ENCODE peak calls at places on chromosomes 12 and 14, in seven cellular contexts. X is H1, K is neuronal stem cell, L is trophoblast cell, M is IMR-90, Q is H9, W is mesendoderm. P is an unnamed sample.

GRCh38 chr14:72780771-72781170 is 113.1 kb downstream of the DPF3 start:
- DNase-seq in X (no peak), W (no peak), M (peak; percentile 76), Q (no peak), L (no peak), K (no peak), P (peak; percentile 45)

GRCh38 chr14:51616256-51616655 is 35.5 kb upstream of the FRMD6 start:
- DNase-seq in Q (no peak), K (no peak), L (no peak), M (peak; percentile 42), W (no peak), X (no peak), P (no peak)

GRCh38 chr14:102507891-102508312 is 1.7 kb downstream of the ANKRD9 start:
- DNase-seq in L (no peak), W (no peak), Q (peak; percentile 43), X (no peak), M (no peak), K (no peak), P (no peak)

GRCh38 chr12:123830675-123831074 is 68.6 kb downstream of the DNAH10 start:
- DNase-seq in L (no peak), Q (no peak), W (no peak), K (no peak), M (no peak), X (no peak), P (no peak)

GRCh38 chr12:126469211-126469610 is 1404.0 kb downstream of the AACS start:
- DNase-seq in M (no peak), K (no peak), W (no peak), X (no peak), L (no peak), Q (no peak), P (no peak)

GRCh38 chr12:24848941-24849477 is 99.9 kb downstream of the BCAT1 start:
- DNase-seq in K (no peak), W (no peak), L (peak; percentile 42), M (no peak), Q (no peak), X (no peak), P (no peak)

GRCh38 chr14:102481791-102482238 is 27.8 kb downstream of the ANKRD9 start:
- DNase-seq in K (no peak), L (peak; percentile 59), W (no peak), Q (no peak), M (peak; percentile 45), X (no peak), P (no peak)

GRCh38 chr12:114508529-114509129 is 102.7 kb upstream of the TBX5 start:
- DNase-seq in L (peak; percentile 81), M (peak; percentile 79), X (peak; percentile 56), Q (peak; percentile 87), K (peak; percentile 78), W (peak; percentile 87), P (peak; percentile 65)

GRCh38 chr14:63200767-63201166 is 3.5 kb upstream of the RHOJ start:
- DNase-seq in M (peak; percentile 20), X (no peak), W (no peak), Q (no peak), L (peak; percentile 36), K (no peak), P (peak; percentile 4)

GRCh38 chr12:117908411-117908810 is 60.4 kb downstream of the KSR2 start:
- DNase-seq in Q (no peak), X (no peak), W (no peak), M (no peak), K (no peak), L (peak; percentile 52), P (no peak)

GRCh38 chr12:121949643-121950397 is 31.4 kb downstream of the CFAP251 start:
- DNase-seq in K (no peak), W (peak; percentile 15), X (no peak), M (peak; percentile 98), L (peak; percentile 55), Q (no peak), P (peak; percentile 98)

GRCh38 chr12:3137814-3138445 is 60.8 kb downstream of the TSPAN9 start:
- DNase-seq in Q (no peak), W (no peak), K (no peak), M (no peak), X (no peak), L (no peak), P (no peak)

GRCh38 chr12:38053655-38054464 is 262.7 kb upstream of the ALG10B start:
- DNase-seq in X (no peak), L (peak; percentile 76), K (no peak), Q (no peak), W (peak; percentile 10), M (no peak), P (no peak)

GRCh38 chr12:16344269-16344668 is 3.2 kb upstream of the MGST1 start:
- DNase-seq in X (no peak), Q (no peak), M (peak; percentile 47), W (no peak), K (no peak), L (no peak), P (no peak)

GRCh38 chr14:91515979-91516378 is 5.9 kb upstream of the PPP4R3A start:
- DNase-seq in M (no peak), X (no peak), Q (no peak), K (no peak), W (no peak), L (no peak), P (no peak)

GRCh38 chr12:111204684-111205305 is 164.1 kb downstream of the PHETA1 start:
- DNase-seq in W (no peak), M (no peak), X (no peak), L (no peak), K (no peak), Q (no peak), P (no peak)

GRCh38 chr12:53299101-53299453 is 418 bp upstream of the MYG1 start:
- DNase-seq in M (peak; percentile 85), X (no peak), K (no peak), L (peak; percentile 87), Q (no peak), W (peak; percentile 90), P (peak; percentile 95)

GRCh38 chr12:98419795-98420402 is 95.5 kb upstream of the TMPO start:
- DNase-seq in W (no peak), L (no peak), K (no peak), X (no peak), Q (no peak), M (no peak), P (no peak)

GRCh38 chr12:98416845-98417244 is 98.5 kb upstream of the TMPO start:
- DNase-seq in W (peak; percentile 42), Q (no peak), L (no peak), X (no peak), K (no peak), M (peak; percentile 57), P (peak; percentile 79)

GRCh38 chr12:98419101-98419794 is 96.1 kb upstream of the TMPO start:
- DNase-seq in K (no peak), Q (no peak), X (no peak), L (no peak), M (no peak), W (no peak), P (no peak)

GRCh38 chr12:98417303-98417702 is 98.1 kb upstream of the TMPO start:
- DNase-seq in L (no peak), W (no peak), X (no peak), M (no peak), K (no peak), Q (no peak), P (no peak)

GRCh38 chr12:98418357-98419075 is 96.9 kb upstream of the TMPO start:
- DNase-seq in Q (peak; percentile 65), K (no peak), M (peak; percentile 93), L (peak; percentile 65), X (no peak), W (peak; percentile 82), P (peak; percentile 88)
- H3K18ac ChIP-seq in Q (no peak overlapping the region), K (no peak overlapping the region), M (peak overlapping the region; percentile 73), L (no peak overlapping the region), X (no peak overlapping the region), W (no peak overlapping the region), P (peak overlapping the region; percentile 33)

GRCh38 chr14:55764784-55765183 is 184.8 kb downstream of the KTN1 start:
- DNase-seq in Q (no peak), M (no peak), W (no peak), X (no peak), L (no peak), K (no peak), P (no peak)

GRCh38 chr14:55767291-55767690 is 187.3 kb downstream of the KTN1 start:
- DNase-seq in X (no peak), M (no peak), K (no peak), W (no peak), L (no peak), Q (no peak), P (peak; percentile 8)

GRCh38 chr14:55762595-55763232 is 182.7 kb downstream of the KTN1 start:
- DNase-seq in K (no peak), W (no peak), X (no peak), M (no peak), L (no peak), Q (no peak), P (no peak)

GRCh38 chr14:55760801-55761200 is 180.8 kb downstream of the KTN1 start:
- DNase-seq in X (no peak), L (no peak), Q (no peak), M (no peak), W (no peak), K (no peak), P (no peak)

GRCh38 chr14:55766071-55766470 is 186.1 kb downstream of the KTN1 start:
- DNase-seq in Q (no peak), M (no peak), X (no peak), K (no peak), W (no peak), L (no peak), P (no peak)
- H3K9ac ChIP-seq in Q (no peak overlapping the region), M (no peak overlapping the region), X (no peak overlapping the region), K (no peak overlapping the region), W (no peak overlapping the region), L (no peak overlapping the region), P (no peak overlapping the region)

DNA sequence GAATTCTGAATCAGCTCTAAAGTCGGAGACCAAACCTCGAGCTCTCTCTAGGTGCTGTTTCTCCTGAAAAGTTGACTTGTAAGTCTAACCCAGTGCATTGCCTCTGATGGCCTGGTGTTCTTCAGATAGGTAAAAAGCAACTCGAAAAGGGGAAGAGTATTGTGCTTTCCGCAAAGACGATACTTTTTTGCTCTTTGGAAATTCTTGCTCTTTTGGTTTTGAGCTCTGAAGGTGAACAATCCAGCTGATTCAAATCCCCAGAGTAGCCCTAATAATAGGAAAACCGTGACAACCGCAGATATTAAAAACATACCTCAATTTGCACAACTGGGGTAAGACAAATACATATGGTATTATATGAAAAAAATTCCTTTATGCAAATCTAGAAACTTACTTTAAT is 447.4 kb downstream of the RAD51B start:
- DNase-seq in K (no peak), M (no peak), L (no peak), X (no peak), Q (no peak), W (no peak), P (no peak)
- H3K4me2 ChIP-seq in K (no peak overlapping the region), M (no peak overlapping the region), L (no peak overlapping the region), X (no peak overlapping the region), Q (no peak overlapping the region), W (no peak overlapping the region), P (no peak overlapping the region)

DNA sequence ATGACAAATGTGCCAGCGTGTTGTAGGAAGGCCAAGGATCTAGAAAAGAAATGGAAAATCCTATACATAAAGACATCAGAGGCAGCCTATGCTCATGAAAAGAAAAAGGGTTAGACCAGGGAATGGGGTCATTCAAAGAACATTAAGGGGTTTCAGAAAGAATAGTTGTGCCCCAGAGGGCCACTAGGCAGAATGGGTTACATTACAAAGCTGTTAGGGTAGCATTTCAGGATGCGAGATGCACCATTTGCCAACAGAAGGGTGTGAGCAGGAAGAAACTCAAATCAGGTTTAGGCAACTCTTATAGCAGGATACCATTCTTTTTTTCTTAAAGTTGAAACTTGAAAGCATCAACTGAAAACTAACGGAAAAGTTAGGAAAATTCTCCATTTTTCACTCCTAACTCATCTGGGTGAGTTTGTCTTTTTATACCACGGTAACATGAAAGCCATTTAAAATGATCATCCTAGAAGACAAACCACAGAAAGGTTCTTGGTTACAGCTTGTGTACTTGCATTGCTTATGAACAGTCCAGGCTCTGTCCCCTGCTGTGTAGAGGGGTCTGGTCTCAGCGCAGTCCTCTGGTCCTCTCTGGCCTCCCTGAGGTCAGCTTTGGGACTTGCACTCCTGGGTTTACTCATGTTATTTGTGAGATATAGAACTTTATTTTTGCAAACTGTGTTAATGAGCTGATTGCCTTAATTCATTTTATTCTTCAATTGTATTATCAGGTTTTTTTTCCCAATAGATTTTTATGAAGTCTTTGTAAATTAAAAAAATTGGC is 209.1 kb downstream of the DACT1 start:
- DNase-seq in X (no peak), L (no peak), W (no peak), K (no peak), M (no peak), Q (no peak), P (no peak)
- H3K18ac ChIP-seq in X (no peak overlapping the region), L (no peak overlapping the region), W (no peak overlapping the region), K (no peak overlapping the region), M (no peak overlapping the region), Q (no peak overlapping the region), P (no peak overlapping the region)

P was measured in mesenchymal stem cell.